ENCODE peak calls at places on chromosomes 13 and 19, in nine cellular contexts. Z is thoracic aorta; M is A673; E is cardiac muscle cell; U is omental fat pad; R is heart right ventricle; O is choroid plexus epithelial cell; N is CD8-positive, alpha-beta T cell; G is AG04449. A is an unnamed sample.

GRCh38 chr19:56258272-56258671 is 14.3 kb upstream of the EDDM13 start:
- DNase-seq in R (no peak), M (no peak), G (no peak), N (no peak), Z (no peak), E (no peak), U (no peak), O (no peak), A (no peak)

GRCh38 chr13:112714772-112715569 is 25.1 kb downstream of the ATP11A start:
- DNase-seq in Z (no peak), M (no peak), E (no peak), N (no peak), G (no peak), R (no peak), U (no peak), O (no peak), A (no peak)

GRCh38 chr13:30870049-30870884 is 35.8 kb upstream of the MEDAG start:
- DNase-seq in Z (peak; percentile 54), M (peak; percentile 93), G (peak; percentile 98), N (no peak), R (peak; percentile 65), E (peak; percentile 99), O (peak; percentile 100), U (peak; percentile 71), A (peak; percentile 93)

GRCh38 chr13:33129886-33130285 is 113.7 kb downstream of the KL start:
- DNase-seq in Z (no peak), U (no peak), E (no peak), N (no peak), G (no peak), R (no peak), M (no peak), O (no peak), A (no peak)

GRCh38 chr19:31289381-31289880 is 59.8 kb downstream of the TSHZ3 start:
- DNase-seq in M (no peak), Z (no peak), R (no peak), E (no peak), U (no peak), N (no peak), O (no peak), G (no peak), A (no peak)

GRCh38 chr19:37963190-37963947 is 56.4 kb downstream of the SIPA1L3 start:
- DNase-seq in G (no peak), U (no peak), Z (no peak), O (peak; percentile 43), M (no peak), N (no peak), E (peak; percentile 60), R (no peak), A (peak; percentile 40)

GRCh38 chr19:4373601-4374441 is 26.5 kb downstream of the SH3GL1 start:
- DNase-seq in R (peak; percentile 55), G (no peak), Z (no peak), M (no peak), N (no peak), U (no peak), O (no peak), E (peak; percentile 43), A (no peak)

GRCh38 chr19:46493236-46494114 is 2.2 kb downstream of the PNMA8B start:
- DNase-seq in O (peak; percentile 34), U (no peak), G (no peak), N (peak; percentile 12), E (peak; percentile 58), Z (no peak), M (no peak), R (no peak), A (no peak)

GRCh38 chr13:48158290-48158689 is 63.4 kb upstream of the MED4 start:
- DNase-seq in Z (no peak), O (no peak), E (no peak), M (peak; percentile 19), R (no peak), U (no peak), N (no peak), G (no peak), A (no peak)

GRCh38 chr19:46367434-46367833 is 20.5 kb downstream of the PPP5C start:
- DNase-seq in U (no peak), Z (no peak), N (no peak), R (no peak), O (no peak), M (no peak), E (no peak), G (no peak), A (no peak)

GRCh38 chr19:45097776-45098520 is 5.0 kb downstream of the PPP1R37 start:
- DNase-seq in E (peak; percentile 90), G (peak; percentile 80), U (no peak), M (peak; percentile 29), O (peak; percentile 98), N (no peak), R (peak; percentile 50), Z (no peak), A (peak; percentile 65)

GRCh38 chr19:55519461-55520311 is 17.2 kb downstream of the SBK2 start:
- DNase-seq in R (no peak), E (peak; percentile 46), O (peak; percentile 67), N (no peak), G (peak; percentile 71), U (no peak), Z (no peak), M (peak; percentile 27), A (peak; percentile 19)

GRCh38 chr13:90867336-90867683 is 480.2 kb upstream of the MIR17HG start:
- DNase-seq in Z (peak; percentile 3), M (peak; percentile 82), U (peak; percentile 36), O (peak; percentile 90), R (peak; percentile 31), E (peak; percentile 89), G (no peak), N (no peak), A (peak; percentile 14)

GRCh38 chr13:44151474-44151873 is 222.2 kb upstream of the SERP2 start:
- DNase-seq in M (no peak), G (no peak), U (no peak), O (no peak), Z (no peak), E (no peak), R (no peak), N (no peak), A (no peak)

GRCh38 chr19:40141546-40141945 is 49.7 kb upstream of the MAP3K10 start:
- DNase-seq in E (no peak), U (no peak), N (no peak), G (no peak), R (no peak), M (no peak), Z (no peak), O (no peak), A (no peak)

GRCh38 chr19:54136864-54137113 is 773 bp upstream of the CNOT3 start:
- DNase-seq in R (no peak), G (no peak), Z (no peak), N (no peak), U (no peak), E (no peak), O (no peak), M (no peak), A (no peak)

GRCh38 chr19:23527797-23528196 is 132.5 kb upstream of the ZNF91 start:
- DNase-seq in Z (no peak), R (no peak), M (no peak), N (no peak), G (no peak), O (no peak), U (no peak), E (no peak), A (no peak)

GRCh38 chr13:67366533-67366932 is 136.4 kb upstream of the PCDH9 start:
- DNase-seq in M (peak; percentile 4), Z (no peak), U (no peak), N (no peak), R (no peak), E (peak; percentile 52), O (peak; percentile 83), G (no peak), A (no peak)
- TF ChIP-seq CTCF in M (peak; percentile 12), Z (no peak), U (no peak), N (no peak), R (no peak), E (peak; percentile 35), O (peak; percentile 55), G (no peak), A (no peak)

DNA sequence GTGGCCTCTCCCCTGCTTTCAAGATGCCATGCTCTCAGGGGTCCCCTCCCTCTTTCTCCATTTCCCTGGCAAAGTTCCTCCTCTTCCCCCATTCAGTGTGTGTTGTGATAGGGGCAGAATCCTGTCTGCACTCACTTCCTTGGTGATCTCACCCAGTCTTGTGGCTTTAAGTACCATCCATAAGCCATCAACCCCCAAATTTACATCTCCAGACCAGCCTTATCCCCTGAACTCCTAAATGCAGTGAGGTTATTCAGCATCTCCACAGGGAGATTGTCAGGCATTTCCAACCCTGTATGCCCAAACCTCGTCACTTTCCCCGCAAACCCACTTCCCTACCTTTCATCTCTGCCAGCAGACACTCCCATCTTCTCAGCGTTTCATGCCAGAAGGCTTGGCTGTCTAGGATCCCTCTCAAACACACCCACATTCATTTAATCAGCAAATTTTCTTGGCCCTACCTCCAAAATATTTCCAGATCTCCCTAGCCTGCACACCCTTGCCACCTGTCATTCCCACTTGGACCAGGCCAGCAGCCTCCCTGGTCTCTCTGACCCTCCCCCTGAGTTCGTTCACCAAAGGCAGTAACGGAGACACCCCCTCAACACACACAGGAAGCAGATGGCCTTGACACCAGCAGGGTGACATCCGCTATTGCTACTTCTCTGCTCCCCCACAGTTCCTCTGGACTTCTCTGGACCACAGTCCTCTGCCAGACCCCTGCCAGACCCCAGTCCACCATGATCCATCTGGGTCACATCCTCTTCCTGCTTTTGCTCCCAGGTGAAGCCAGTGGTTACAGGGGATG is at the start of gene HCST:
- DNase-seq in R (no peak), G (no peak), E (peak; percentile 12), M (peak; percentile 51), N (peak; percentile 40), O (no peak), Z (no peak), U (no peak), A (no peak)
- TF ChIP-seq CTCF in R (no peak), G (no peak), E (no peak), M (no peak), N (no peak), O (no peak), Z (no peak), U (no peak), A (no peak)

GRCh38 chr19:47540748-47541147 is 25.9 kb upstream of the NAPA start:
- DNase-seq in O (peak; percentile 74), U (no peak), M (no peak), Z (no peak), E (peak; percentile 65), R (no peak), N (no peak), G (no peak), A (peak; percentile 25)
- TF ChIP-seq CTCF in O (peak; percentile 70), U (no peak), M (peak; percentile 23), Z (no peak), E (peak; percentile 50), R (no peak), N (no peak), G (peak; percentile 58), A (peak; percentile 53)

DNA sequence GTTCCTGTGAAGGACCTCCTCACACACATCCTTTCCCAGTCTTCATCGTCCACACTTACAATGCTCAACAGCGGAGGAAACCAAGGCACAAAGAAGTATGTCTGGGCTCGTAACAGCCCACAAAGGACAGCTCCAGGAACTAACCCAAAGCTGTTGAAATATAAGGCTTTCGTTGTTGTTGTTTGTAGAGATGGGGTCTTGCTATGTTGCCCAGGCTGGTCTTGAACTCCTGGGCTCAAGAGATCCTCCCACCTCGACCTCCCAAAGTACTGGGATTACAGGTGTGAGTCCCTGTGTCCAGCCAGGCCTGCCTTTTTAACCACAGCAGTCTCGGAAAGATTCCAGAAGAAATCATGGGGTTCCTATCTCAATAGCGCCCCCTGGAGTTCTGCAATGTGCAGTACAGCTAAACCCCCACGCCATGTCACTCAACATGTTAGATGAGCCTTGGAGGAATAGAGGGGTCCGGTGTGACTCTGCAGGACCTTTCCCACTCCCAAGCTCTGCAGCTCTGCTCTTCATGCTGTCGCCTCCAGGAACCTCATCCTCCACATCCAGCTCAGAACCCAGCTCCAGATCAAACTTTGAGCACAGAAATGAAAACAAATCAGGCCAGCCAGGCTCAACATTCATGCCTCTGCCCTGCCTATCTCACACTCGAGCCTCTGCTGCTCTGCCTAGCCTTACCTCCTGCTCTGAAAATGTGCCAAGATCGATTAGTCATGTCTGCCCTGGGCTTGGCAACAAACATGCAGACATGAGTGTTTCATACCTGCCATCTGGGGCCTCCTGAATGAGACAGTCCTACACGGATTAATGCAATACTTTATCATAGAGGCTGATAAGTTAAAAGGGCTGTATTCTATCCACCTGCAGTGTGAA is 7.5 kb downstream of the PLA2G4C start:
- DNase-seq in U (no peak), N (no peak), M (peak; percentile 72), Z (no peak), E (peak; percentile 53), O (peak; percentile 66), G (no peak), R (no peak), A (no peak)
- TF ChIP-seq CTCF in U (no peak), N (peak; percentile 51), M (peak; percentile 87), Z (peak; percentile 42), E (peak; percentile 78), O (peak; percentile 88), G (peak; percentile 57), R (peak; percentile 5), A (peak; percentile 68)